ENCODE peak calls at places on chromosomes 11 and 22, in five cellular contexts. Z is breast epithelium, X is adrenal gland, V is A549, W is right lobe of liver. I is an unnamed sample.

GRCh38 chr11:72972541-72973128 is 158.4 kb downstream of the ATG16L2 start:
- DNase-seq in V (no peak), W (no peak), X (no peak), Z (no peak), I (no peak)

GRCh38 chr11:8872017-8872416 is 39.0 kb upstream of the AKIP1 start:
- DNase-seq in Z (no peak), W (no peak), V (no peak), X (no peak), I (no peak)

GRCh38 chr11:46009647-46010046 is 87.2 kb downstream of the LARGE2 start:
- DNase-seq in X (no peak), W (no peak), Z (no peak), V (no peak), I (no peak)

GRCh38 chr22:19784396-19785175 is 24.0 kb downstream of the TBX1 start:
- DNase-seq in V (no peak), W (no peak), X (no peak), Z (no peak), I (no peak)

GRCh38 chr11:130762342-130763037 is 153.8 kb downstream of the SNX19 start:
- DNase-seq in X (no peak), W (no peak), Z (peak), V (no peak), I (no peak)

GRCh38 chr11:33172996-33173395 is 11.7 kb upstream of the CSTF3 start:
- DNase-seq in V (no peak), X (peak), W (no peak), Z (no peak), I (no peak)

GRCh38 chr22:42114721-42115120 is 15.9 kb downstream of the CYP2D6 start:
- DNase-seq in V (peak), W (no peak), Z (no peak), X (peak), I (no peak)

GRCh38 chr11:108496643-108497256 is 1.4 kb downstream of the POGLUT3 start:
- DNase-seq in Z (no peak), V (no peak), W (no peak), X (no peak), I (no peak)

GRCh38 chr11:126318642-126319373 is 14.9 kb downstream of the DCPS start:
- DNase-seq in W (no peak), Z (peak), V (no peak), X (no peak), I (no peak)

GRCh38 chr11:7749456-7749855 is 43.2 kb upstream of the OVCH2 start:
- DNase-seq in W (no peak), V (no peak), Z (no peak), X (no peak), I (no peak)

GRCh38 chr11:119356349-119357031 is 10.0 kb upstream of the MFRP start:
- DNase-seq in W (peak), X (peak), V (peak), Z (peak), I (peak)

GRCh38 chr11:33753304-33753703 is 17.1 kb upstream of the CD59 start:
- DNase-seq in V (no peak), W (no peak), X (no peak), Z (no peak), I (no peak)

GRCh38 chr11:105432241-105432995 is 177.5 kb upstream of the GRIA4 start:
- DNase-seq in Z (no peak), W (no peak), V (no peak), X (no peak), I (no peak)

GRCh38 chr11:106480581-106481185 is 403.2 kb downstream of the AASDHPPT start:
- DNase-seq in Z (no peak), V (no peak), X (no peak), W (no peak), I (no peak)

GRCh38 chr11:58059011-58059358 is 28.2 kb downstream of the OR6Q1 start:
- DNase-seq in W (no peak), X (no peak), V (no peak), Z (no peak), I (peak)

GRCh38 chr11:106305458-106305857 is 228.0 kb downstream of the AASDHPPT start:
- DNase-seq in Z (no peak), V (no peak), X (no peak), W (no peak), I (no peak)

GRCh38 chr11:9664276-9665171 is 647 bp downstream of the SWAP70 start:
- DNase-seq in V (peak), Z (peak), X (peak), W (peak), I (peak)

GRCh38 chr11:57674251-57674650 is 6.3 kb downstream of the ZDHHC5 start:
- DNase-seq in W (no peak), V (no peak), X (no peak), Z (no peak), I (no peak)

GRCh38 chr11:57647368-57647767 is 2.3 kb downstream of the YPEL4 start:
- DNase-seq in W (no peak), X (no peak), Z (no peak), V (no peak), I (no peak)

GRCh38 chr11:46064221-46064620 is 57.0 kb downstream of the PHF21A start:
- DNase-seq in W (no peak), Z (no peak), V (no peak), X (no peak), I (no peak)

GRCh38 chr22:42061041-42061440 is 9.6 kb downstream of the NAGA start:
- DNase-seq in Z (no peak), X (no peak), W (no peak), V (no peak), I (no peak)

GRCh38 chr11:114166389-114166788 is 106.9 kb downstream of the ZBTB16 start:
- DNase-seq in W (no peak), V (no peak), X (no peak), Z (no peak), I (no peak)

GRCh38 chr22:29427176-29427760 is 11.1 kb upstream of the RFPL1 start:
- DNase-seq in Z (no peak), W (no peak), V (no peak), X (no peak), I (no peak)

GRCh38 chr11:56842829-56843794 is 94.6 kb upstream of the OR9G4 start:
- DNase-seq in X (no peak), Z (no peak), W (no peak), V (peak), I (no peak)

GRCh38 chr22:44200451-44200850 is 19.7 kb downstream of the PARVG start:
- DNase-seq in Z (no peak), X (no peak), W (no peak), V (no peak), I (no peak)

GRCh38 chr11:57779275-57779674 is 17.7 kb downstream of the CTNND1 start:
- DNase-seq in X (peak), V (peak), W (no peak), Z (peak), I (no peak)

GRCh38 chr11:2376751-2377451 is at the start of gene CD81:
- DNase-seq in V (peak), Z (no peak), W (peak), X (peak), I (peak)
- TF ChIP-seq POLR2A in V (peak), Z (no peak), W (peak), X (no peak), I (peak)

GRCh38 chr11:64251986-64252837 is 882 bp downstream of the PLCB3 start:
- DNase-seq in V (no peak), X (no peak), Z (no peak), W (peak), I (peak)
- TF ChIP-seq POLR2A in V (peak), X (no peak), Z (no peak), W (no peak), I (peak)

DNA sequence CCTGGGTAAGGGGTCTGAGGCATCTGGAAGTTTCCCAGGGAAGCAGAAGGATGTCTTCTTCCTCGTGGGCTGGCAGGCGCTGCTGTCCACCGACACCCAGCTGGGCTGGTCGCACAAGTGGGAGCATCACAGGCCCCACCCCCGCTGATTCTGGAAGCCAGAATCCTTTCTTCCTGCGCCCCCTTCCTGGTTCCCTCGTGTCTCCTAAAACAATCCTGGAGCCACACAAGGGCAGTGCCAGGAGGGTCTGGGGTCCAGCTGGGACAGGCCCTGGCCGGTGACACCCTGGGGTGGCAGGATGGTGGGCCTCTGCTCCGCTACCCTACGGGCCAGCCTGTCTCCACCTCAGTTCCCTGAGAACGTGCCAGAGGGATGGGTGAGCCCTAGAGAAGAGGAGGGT is 4.2 kb downstream of the LSP1 start:
- DNase-seq in X (no peak), W (no peak), V (no peak), Z (no peak), I (no peak)
- TF ChIP-seq POLR2A in X (no peak), W (no peak), V (no peak), Z (no peak), I (no peak)

GRCh38 chr11:11899401-11899800 is 57.6 kb downstream of the USP47 start:
- DNase-seq in X (no peak), W (no peak), Z (no peak), V (peak), I (no peak)
- TF ChIP-seq POLR2A in X (no peak), W (no peak), Z (no peak), V (no peak), I (no peak)

GRCh38 chr22:33404723-33405122 is 346.5 kb upstream of the SYN3 start:
- DNase-seq in X (no peak), Z (no peak), V (no peak), W (no peak), I (no peak)

GRCh38 chr22:33400891-33401290 is 342.7 kb upstream of the SYN3 start:
- DNase-seq in Z (no peak), W (no peak), X (no peak), V (no peak), I (no peak)

GRCh38 chr22:33400061-33400840 is 342.1 kb upstream of the SYN3 start:
- DNase-seq in V (no peak), X (no peak), W (no peak), Z (no peak), I (no peak)

GRCh38 chr22:33402325-33402724 is 344.1 kb upstream of the SYN3 start:
- DNase-seq in Z (no peak), X (no peak), W (no peak), V (no peak), I (no peak)

GRCh38 chr22:33401291-33401690 is 343.1 kb upstream of the SYN3 start:
- DNase-seq in W (no peak), Z (no peak), X (no peak), V (peak), I (peak)
- TF ChIP-seq POLR2A in W (no peak), Z (no peak), X (no peak), V (no peak), I (no peak)

GRCh38 chr22:49633010-49633324 is 194.7 kb downstream of the BRD1 start:
- DNase-seq in Z (no peak), W (no peak), X (no peak), V (no peak), I (no peak)
- TF ChIP-seq POLR2A in Z (no peak), W (no peak), X (no peak), V (no peak), I (no peak)